ENCODE peak calls at places on chromosome 19, in four cellular contexts. N is CD8-positive, alpha-beta memory T cell; E is mammary epithelial cell; G is upper lobe of right lung. P is an unnamed sample.

GRCh38 chr19:16327911-16328823 is 3.5 kb downstream of the KLF2 start:
- DNase-seq in G (peak; percentile 89), N (peak; percentile 58), E (no peak), P (peak; percentile 92)

GRCh38 chr19:46730187-46730586 is 13.3 kb upstream of the PRKD2 start:
- DNase-seq in N (no peak), G (no peak), E (no peak), P (no peak)

GRCh38 chr19:43780706-43781525 is at the start of gene KCNN4:
- DNase-seq in G (peak; percentile 70), N (peak; percentile 42), E (peak; percentile 96), P (no peak)

GRCh38 chr19:10899171-10899653 is 27.9 kb downstream of the CARM1 start:
- DNase-seq in G (peak; percentile 73), E (peak; percentile 74), N (no peak), P (peak; percentile 76)

GRCh38 chr19:10422846-10423245 is 2.5 kb downstream of the PDE4A start:
- DNase-seq in N (no peak), G (no peak), E (no peak), P (no peak)

GRCh38 chr19:57850553-57851017 is 926 bp downstream of the ZNF587 start:
- DNase-seq in E (peak; percentile 78), G (no peak), N (no peak), P (no peak)

GRCh38 chr19:44747739-44748425 is 626 bp upstream of the BCL3 start:
- DNase-seq in G (peak; percentile 89), E (peak; percentile 65), N (no peak), P (peak; percentile 82)

GRCh38 chr19:40646564-40647254 is 43.7 kb downstream of the NUMBL start:
- DNase-seq in N (no peak), E (peak; percentile 54), G (no peak), P (peak; percentile 9)

GRCh38 chr19:30357580-30357954 is 14.6 kb upstream of the ZNF536 start:
- DNase-seq in E (no peak), N (no peak), G (no peak), P (no peak)

GRCh38 chr19:49132974-49133609 is 13.7 kb downstream of the PPFIA3 start:
- DNase-seq in G (peak; percentile 79), E (no peak), N (peak; percentile 20), P (peak; percentile 76)

GRCh38 chr19:10744848-10745293 is 27.0 kb downstream of the DNM2 start:
- DNase-seq in E (no peak), G (no peak), N (no peak), P (no peak)

GRCh38 chr19:30385174-30385573 is 13.0 kb downstream of the ZNF536 start:
- DNase-seq in E (no peak), G (no peak), N (no peak), P (no peak)

GRCh38 chr19:49413348-49413747 is 9.9 kb downstream of the PTH2 start:
- DNase-seq in E (no peak), N (no peak), G (no peak), P (no peak)

GRCh38 chr19:53865918-53866696 is 1.6 kb upstream of the MYADM start:
- DNase-seq in G (peak; percentile 82), E (peak; percentile 38), N (peak; percentile 71), P (peak; percentile 85)

GRCh38 chr19:30163663-30164062 is 208.5 kb upstream of the ZNF536 start:
- DNase-seq in N (no peak), G (no peak), E (no peak), P (no peak)

GRCh38 chr19:29084266-29084665 is 128.7 kb downstream of the UQCRFS1 start:
- DNase-seq in N (no peak), G (no peak), E (no peak), P (no peak)

GRCh38 chr19:44757057-44757734 is 8.7 kb downstream of the BCL3 start:
- DNase-seq in E (no peak), G (peak; percentile 75), N (no peak), P (no peak)

GRCh38 chr19:54439174-54439851 is 9.7 kb upstream of the LENG8 start:
- DNase-seq in E (peak; percentile 46), N (no peak), G (no peak), P (no peak)

GRCh38 chr19:40611900-40612698 is 10.9 kb downstream of the LTBP4 start:
- DNase-seq in G (no peak), E (no peak), N (no peak), P (no peak)

GRCh38 chr19:54464624-54465266 is 1.2 kb upstream of the LENG9 start:
- DNase-seq in N (peak; percentile 55), E (peak; percentile 85), G (peak; percentile 97), P (peak; percentile 97)

GRCh38 chr19:50514346-50515167 is 844 bp upstream of the ASPDH start:
- DNase-seq in N (no peak), G (no peak), E (no peak), P (peak; percentile 42)

GRCh38 chr19:43910884-43911283 is 24.2 kb downstream of the ZNF45 start:
- DNase-seq in N (no peak), G (no peak), E (no peak), P (no peak)

GRCh38 chr19:33110201-33110910 is 21.6 kb upstream of the WDR88 start:
- DNase-seq in E (peak; percentile 19), G (no peak), N (no peak), P (no peak)

GRCh38 chr19:10744222-10744847 is 26.5 kb downstream of the DNM2 start:
- DNase-seq in E (no peak), N (no peak), G (no peak), P (no peak)

GRCh38 chr19:56066152-56067023 is 54.7 kb downstream of the ZNF787 start:
- DNase-seq in G (peak; percentile 83), E (peak; percentile 26), N (peak; percentile 51), P (peak; percentile 77)

GRCh38 chr19:10419200-10419645 is 1.1 kb upstream of the PDE4A start:
- DNase-seq in G (no peak), N (no peak), E (no peak), P (no peak)

GRCh38 chr19:20247016-20247683 is 80.1 kb downstream of the ZNF486 start:
- DNase-seq in E (peak; percentile 2), N (no peak), G (peak; percentile 66), P (no peak)

GRCh38 chr19:9941236-9941635 is 4.9 kb upstream of the OLFM2 start:
- DNase-seq in E (no peak), G (no peak), N (no peak), P (no peak)

GRCh38 chr19:44889830-44890365 is 1.2 kb upstream of the TOMM40 start:
- DNase-seq in G (no peak), N (no peak), E (no peak), P (no peak)

GRCh38 chr19:52527954-52528326 is 472 bp downstream of the ZNF808 start:
- DNase-seq in G (peak; percentile 66), E (no peak), N (no peak), P (peak; percentile 50)

GRCh38 chr19:5961969-5962945 is 15.7 kb downstream of the RANBP3 start:
- DNase-seq in G (peak; percentile 79), N (peak; percentile 63), E (no peak), P (peak; percentile 81)

GRCh38 chr19:52725528-52725961 is 9.3 kb downstream of the ZNF611 start:
- DNase-seq in G (no peak), E (no peak), N (no peak), P (no peak)

GRCh38 chr19:47507031-47507430 is 7.8 kb downstream of the NAPA start:
- DNase-seq in E (no peak), N (no peak), G (no peak), P (no peak)

GRCh38 chr19:10352764-10353671 is 13.6 kb upstream of the ICAM3 start:
- DNase-seq in E (no peak), G (no peak), N (no peak), P (no peak)

GRCh38 chr19:48625891-48626327 is 6.6 kb downstream of the SPHK2 start:
- DNase-seq in N (no peak), G (peak; percentile 67), E (no peak), P (peak; percentile 49)

GRCh38 chr19:47241919-47242644 is 11.1 kb upstream of the BBC3 start:
- DNase-seq in N (no peak), E (peak; percentile 32), G (no peak), P (no peak)

GRCh38 chr19:10858204-10858828 is 10.1 kb downstream of the C19orf38 start:
- DNase-seq in G (no peak), E (no peak), N (peak; percentile 38), P (no peak)

GRCh38 chr19:15107056-15108010 is at the start of gene SYDE1:
- DNase-seq in N (no peak), E (peak; percentile 35), G (no peak), P (no peak)

GRCh38 chr19:15109768-15110417 is 2.7 kb downstream of the SYDE1 start:
- DNase-seq in N (no peak), G (no peak), E (no peak), P (no peak)

GRCh38 chr19:15110418-15110815 is 3.2 kb downstream of the SYDE1 start:
- DNase-seq in E (no peak), G (no peak), N (no peak), P (no peak)

GRCh38 chr19:15108145-15108844 is 1.1 kb downstream of the SYDE1 start:
- DNase-seq in N (no peak), E (no peak), G (no peak), P (no peak)

GRCh38 chr19:15108845-15109767 is 1.9 kb downstream of the SYDE1 start:
- DNase-seq in G (no peak), N (no peak), E (no peak), P (no peak)
- H3K27ac ChIP-seq in G (peak overlapping the region; percentile 24), N (no peak overlapping the region), E (no peak overlapping the region), P (peak overlapping the region; percentile 86)

DNA sequence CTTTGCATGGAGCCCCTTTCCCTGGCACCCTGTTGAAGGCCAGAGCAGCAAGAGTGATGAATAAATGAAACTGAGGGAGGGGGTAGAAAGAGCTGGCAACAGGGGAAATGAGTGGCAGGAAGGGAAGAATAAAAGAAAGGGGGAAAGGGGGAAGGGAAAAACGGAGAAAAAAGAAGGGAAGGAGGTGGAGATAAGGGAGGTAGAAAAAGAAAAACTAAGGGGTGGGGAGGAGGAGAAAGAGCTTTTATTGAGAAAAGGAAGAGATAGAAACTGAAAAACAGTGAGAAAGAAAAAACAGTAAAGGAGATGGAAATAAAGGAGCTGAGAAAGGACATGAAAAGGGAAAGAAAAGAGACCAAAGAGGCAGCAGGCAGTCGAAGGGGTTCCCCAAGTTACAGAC is 42.1 kb downstream of the DEDD2 start:
- DNase-seq in G (no peak), N (no peak), E (no peak), P (no peak)
- H3K27ac ChIP-seq in G (no peak overlapping the region), N (no peak overlapping the region), E (no peak overlapping the region), P (no peak overlapping the region)

GRCh38 chr19:17334414-17335409 is at the start of gene ANO8:
- DNase-seq in G (peak; percentile 97), E (peak; percentile 99), N (peak; percentile 91), P (peak; percentile 96)
- H3K27ac ChIP-seq in G (peak within 1 kb of the TSS; percentile 68), E (no peak within 1 kb of the TSS), N (peak within 1 kb of the TSS; percentile 74), P (peak within 1 kb of the TSS; percentile 81)

GRCh38 chr19:918152-918437 is 962 bp downstream of the KISS1R start:
- DNase-seq in G (no peak), E (no peak), N (no peak), P (no peak)
- H3K27ac ChIP-seq in G (no peak overlapping the region), E (no peak overlapping the region), N (no peak overlapping the region), P (no peak overlapping the region)